ENCODE peak calls at places on chromosomes 6 and 20, in four cellular contexts. M is cardiac fibroblast; Q is neural crest cell; K is stimulated activated naive CD4-positive, alpha-beta T cell. S is an unnamed sample.

GRCh38 chr20:63068711-63069367 is 62.1 kb upstream of the BHLHE23 start:
- DNase-seq in K (no peak), Q (no peak), M (no peak), S (no peak)

GRCh38 chr6:146587448-146587847 is 11.3 kb upstream of the ADGB start:
- DNase-seq in Q (no peak), M (no peak), K (no peak), S (no peak)

GRCh38 chr6:25815194-25815593 is 16.7 kb downstream of the SLC17A1 start:
- DNase-seq in Q (no peak), K (no peak), M (no peak), S (no peak)

GRCh38 chr6:136463796-136464542 is 86.3 kb downstream of the MAP7 start:
- DNase-seq in M (no peak), Q (no peak), K (no peak), S (no peak)

GRCh38 chr6:53986721-53987526 is 124.3 kb upstream of the MLIP start:
- DNase-seq in K (no peak), Q (no peak), M (no peak), S (no peak)

GRCh38 chr20:49668181-49668877 is 45.3 kb downstream of the B4GALT5 start:
- DNase-seq in M (no peak), K (no peak), Q (no peak), S (peak)

GRCh38 chr6:134517145-134517658 is 199.3 kb upstream of the SGK1 start:
- DNase-seq in M (peak), K (no peak), Q (no peak), S (no peak)

GRCh38 chr20:53751394-53752368 is 158.0 kb upstream of the ZNF217 start:
- DNase-seq in Q (no peak), M (no peak), K (no peak), S (no peak)

GRCh38 chr6:86193821-86194220 is 551.1 kb upstream of the SYNCRIP start:
- DNase-seq in Q (no peak), M (no peak), K (no peak), S (no peak)

GRCh38 chr6:126170875-126171489 is 168.9 kb upstream of the CENPW start:
- DNase-seq in K (no peak), M (peak), Q (no peak), S (no peak)

GRCh38 chr20:33733654-33734576 is 2.1 kb downstream of the ZNF341 start:
- DNase-seq in M (peak), K (no peak), Q (no peak), S (no peak)

GRCh38 chr20:58721951-58722371 is 29.4 kb downstream of the NPEPL1 start:
- DNase-seq in K (no peak), M (no peak), Q (no peak), S (no peak)

GRCh38 chr6:106511274-106512047 is 117.8 kb downstream of the RTN4IP1 start:
- DNase-seq in K (peak), Q (no peak), M (peak), S (peak)

GRCh38 chr20:61978491-61978890 is 87.2 kb downstream of the TAF4 start:
- DNase-seq in M (no peak), Q (no peak), K (no peak), S (no peak)

GRCh38 chr6:167825059-167825758 is 1.5 kb upstream of the AFDN start:
- DNase-seq in K (no peak), Q (peak), M (peak), S (no peak)

S was measured in T-cell.